ENCODE peak calls at places on chromosomes 13 and 19, in five cellular contexts. X is NCI-H510A, Z is AG08395, S is erythroblast, G is OCI-M1. M is an unnamed sample.

GRCh38 chr13:62879071-62879470 is 1463.4 kb upstream of the PCDH20 start:
- DNase-seq in X (no peak), Z (peak), S (no peak), G (no peak), M (no peak)

GRCh38 chr19:49771674-49772139 is 4.9 kb downstream of the AP2A1 start:
- DNase-seq in X (no peak), Z (no peak), S (no peak), G (no peak), M (no peak)

GRCh38 chr19:3771033-3771905 is 759 bp downstream of the RAX2 start:
- DNase-seq in X (no peak), Z (no peak), S (no peak), G (no peak), M (no peak)

GRCh38 chr13:41402695-41403511 is 54.4 kb upstream of the RGCC start:
- DNase-seq in X (no peak), Z (no peak), S (peak), G (no peak), M (no peak)

GRCh38 chr19:51440052-51440451 is 18.2 kb downstream of the SIGLEC8 start:
- DNase-seq in X (no peak), Z (no peak), S (no peak), G (no peak), M (no peak)

GRCh38 chr13:100694722-100695644 is 20.4 kb upstream of the TMTC4 start:
- DNase-seq in X (no peak), Z (peak), S (peak), G (peak), M (no peak)

GRCh38 chr13:45522571-45522970 is 57.8 kb downstream of the COG3 start:
- DNase-seq in X (no peak), Z (peak), S (no peak), G (no peak), M (no peak)

GRCh38 chr19:3161453-3161852 is 17.1 kb upstream of the S1PR4 start:
- DNase-seq in X (no peak), Z (peak), S (no peak), G (no peak), M (no peak)

GRCh38 chr19:2016041-2016807 is 710 bp upstream of the BTBD2 start:
- DNase-seq in X (peak), Z (peak), S (peak), G (peak), M (peak)

GRCh38 chr19:19514215-19514633 is 1.1 kb downstream of the TSSK6 start:
- DNase-seq in X (no peak), Z (peak), S (peak), G (no peak), M (no peak)

GRCh38 chr19:1104452-1105216 is 840 bp downstream of the GPX4 start:
- DNase-seq in X (peak), Z (peak), S (peak), G (peak), M (peak)

GRCh38 chr19:14434543-14435319 is 1.6 kb downstream of the PKN1 start:
- DNase-seq in X (no peak), Z (peak), S (peak), G (peak), M (peak)

M was measured in MV-4-11.